ENCODE peak calls at places on chromosomes 1 and 21, in eight cellular contexts. One of them, this sample, is unnamed.
A peak's percentile ranks its signal among the peaks of the same experiment; 100 is the strongest.

GRCh38 chr1:219917851-219918466 is 10.4 kb downstream of the SLC30A10 start:
- DNase-seq in ovary: no peak
- DNase-seq in K562: no peak
- DNase-seq in suprapubic skin: no peak
- DNase-seq in stomach: no peak
- DNase-seq in tibial nerve: no peak
- DNase-seq in GM12878: no peak
- DNase-seq in upper lobe of left lung: no peak
- DNase-seq in this sample: no peak

GRCh38 chr21:25568230-25568629 is 39.1 kb downstream of the MRPL39 start:
- DNase-seq in ovary: peak; percentile 33
- DNase-seq in K562: no peak
- DNase-seq in suprapubic skin: no peak
- DNase-seq in stomach: no peak
- DNase-seq in tibial nerve: no peak
- DNase-seq in GM12878: no peak
- DNase-seq in upper lobe of left lung: peak; percentile 43
- DNase-seq in this sample: peak; percentile 77

GRCh38 chr1:245999697-246000637 is 507.1 kb downstream of the SMYD3 start:
- DNase-seq in ovary: no peak
- DNase-seq in K562: no peak
- DNase-seq in suprapubic skin: no peak
- DNase-seq in stomach: no peak
- DNase-seq in tibial nerve: no peak
- DNase-seq in GM12878: peak; percentile 44
- DNase-seq in upper lobe of left lung: no peak
- DNase-seq in this sample: no peak

GRCh38 chr1:183022202-183023145 is 746 bp upstream of the LAMC1 start:
- DNase-seq in ovary: peak; percentile 87
- DNase-seq in K562: peak; percentile 21
- DNase-seq in suprapubic skin: peak; percentile 92
- DNase-seq in stomach: peak; percentile 82
- DNase-seq in tibial nerve: peak; percentile 77
- DNase-seq in GM12878: peak; percentile 49
- DNase-seq in upper lobe of left lung: peak; percentile 84
- DNase-seq in this sample: peak; percentile 97

GRCh38 chr1:202159534-202160371 is 649 bp downstream of the PTPN7 start:
- DNase-seq in ovary: no peak
- DNase-seq in K562: peak; percentile 63
- DNase-seq in suprapubic skin: no peak
- DNase-seq in stomach: no peak
- DNase-seq in tibial nerve: no peak
- DNase-seq in GM12878: no peak
- DNase-seq in upper lobe of left lung: peak; percentile 56
- DNase-seq in this sample: no peak

GRCh38 chr1:38117444-38117887 is 70.9 kb upstream of the POU3F1 start:
- DNase-seq in ovary: no peak
- DNase-seq in K562: no peak
- DNase-seq in suprapubic skin: peak; percentile 79
- DNase-seq in stomach: no peak
- DNase-seq in tibial nerve: no peak
- DNase-seq in GM12878: no peak
- DNase-seq in upper lobe of left lung: no peak
- DNase-seq in this sample: no peak

GRCh38 chr1:30855686-30856259 is 52.8 kb downstream of the SDC3 start:
- DNase-seq in ovary: no peak
- DNase-seq in K562: no peak
- DNase-seq in suprapubic skin: no peak
- DNase-seq in stomach: no peak
- DNase-seq in tibial nerve: no peak
- DNase-seq in GM12878: no peak
- DNase-seq in upper lobe of left lung: no peak
- DNase-seq in this sample: no peak

GRCh38 chr1:65762081-65762862 is 30.4 kb upstream of the PDE4B start:
- DNase-seq in ovary: no peak
- DNase-seq in K562: no peak
- DNase-seq in suprapubic skin: no peak
- DNase-seq in stomach: no peak
- DNase-seq in tibial nerve: no peak
- DNase-seq in GM12878: no peak
- DNase-seq in upper lobe of left lung: no peak
- DNase-seq in this sample: no peak

GRCh38 chr1:173580081-173580480 is 22.8 kb downstream of the SLC9C2 start:
- DNase-seq in ovary: no peak
- DNase-seq in K562: no peak
- DNase-seq in suprapubic skin: no peak
- DNase-seq in stomach: no peak
- DNase-seq in tibial nerve: no peak
- DNase-seq in GM12878: no peak
- DNase-seq in upper lobe of left lung: no peak
- DNase-seq in this sample: no peak

GRCh38 chr1:235073968-235074334 is 54.7 kb downstream of the TOMM20 start:
- DNase-seq in ovary: no peak
- DNase-seq in K562: no peak
- DNase-seq in suprapubic skin: peak; percentile 78
- DNase-seq in stomach: peak; percentile 87
- DNase-seq in tibial nerve: no peak
- DNase-seq in GM12878: no peak
- DNase-seq in upper lobe of left lung: peak; percentile 75
- DNase-seq in this sample: no peak

GRCh38 chr1:208807446-208808117 is 563.4 kb upstream of the PLXNA2 start:
- DNase-seq in ovary: no peak
- DNase-seq in K562: no peak
- DNase-seq in suprapubic skin: no peak
- DNase-seq in stomach: no peak
- DNase-seq in tibial nerve: no peak
- DNase-seq in GM12878: no peak
- DNase-seq in upper lobe of left lung: no peak
- DNase-seq in this sample: no peak

GRCh38 chr1:109373051-109373593 is 24.6 kb downstream of the SORT1 start:
- DNase-seq in ovary: no peak
- DNase-seq in K562: no peak
- DNase-seq in suprapubic skin: no peak
- DNase-seq in stomach: no peak
- DNase-seq in tibial nerve: no peak
- DNase-seq in GM12878: no peak
- DNase-seq in upper lobe of left lung: peak; percentile 39
- DNase-seq in this sample: no peak

GRCh38 chr1:86516366-86516765 is 30.5 kb upstream of the CLCA4 start:
- DNase-seq in ovary: no peak
- DNase-seq in K562: no peak
- DNase-seq in suprapubic skin: no peak
- DNase-seq in stomach: no peak
- DNase-seq in tibial nerve: no peak
- DNase-seq in GM12878: no peak
- DNase-seq in upper lobe of left lung: no peak
- DNase-seq in this sample: no peak

GRCh38 chr1:15288173-15288926 is 41.3 kb downstream of the FHAD1 start:
- DNase-seq in ovary: no peak
- DNase-seq in K562: no peak
- DNase-seq in suprapubic skin: no peak
- DNase-seq in stomach: no peak
- DNase-seq in tibial nerve: no peak
- DNase-seq in GM12878: no peak
- DNase-seq in upper lobe of left lung: no peak
- DNase-seq in this sample: no peak

GRCh38 chr1:232704694-232705680 is 75.1 kb upstream of the SIPA1L2 start:
- DNase-seq in ovary: no peak
- DNase-seq in K562: no peak
- DNase-seq in suprapubic skin: peak; percentile 75
- DNase-seq in stomach: peak; percentile 39
- DNase-seq in tibial nerve: peak; percentile 20
- DNase-seq in GM12878: no peak
- DNase-seq in upper lobe of left lung: peak; percentile 68
- DNase-seq in this sample: peak; percentile 88

GRCh38 chr1:112296908-112297307 is 99.1 kb upstream of the CTTNBP2NL start:
- DNase-seq in ovary: no peak
- DNase-seq in K562: no peak
- DNase-seq in suprapubic skin: no peak
- DNase-seq in stomach: no peak
- DNase-seq in tibial nerve: no peak
- DNase-seq in GM12878: no peak
- DNase-seq in upper lobe of left lung: peak; percentile 68
- DNase-seq in this sample: no peak

GRCh38 chr1:171901245-171901644 is 59.9 kb downstream of the DNM3 start:
- DNase-seq in ovary: no peak
- DNase-seq in K562: no peak
- DNase-seq in suprapubic skin: no peak
- DNase-seq in stomach: no peak
- DNase-seq in tibial nerve: no peak
- DNase-seq in GM12878: no peak
- DNase-seq in upper lobe of left lung: no peak
- DNase-seq in this sample: no peak

GRCh38 chr1:206714331-206715058 is 29.8 kb downstream of the MAPKAPK2 start:
- DNase-seq in ovary: no peak
- DNase-seq in K562: no peak
- DNase-seq in suprapubic skin: no peak
- DNase-seq in stomach: no peak
- DNase-seq in tibial nerve: no peak
- DNase-seq in GM12878: no peak
- DNase-seq in upper lobe of left lung: no peak
- DNase-seq in this sample: peak; percentile 86

GRCh38 chr1:24849653-24850295 is 80.3 kb downstream of the RUNX3 start:
- DNase-seq in ovary: no peak
- DNase-seq in K562: no peak
- DNase-seq in suprapubic skin: no peak
- DNase-seq in stomach: peak; percentile 25
- DNase-seq in tibial nerve: no peak
- DNase-seq in GM12878: no peak
- DNase-seq in upper lobe of left lung: no peak
- DNase-seq in this sample: peak; percentile 61

DNA sequence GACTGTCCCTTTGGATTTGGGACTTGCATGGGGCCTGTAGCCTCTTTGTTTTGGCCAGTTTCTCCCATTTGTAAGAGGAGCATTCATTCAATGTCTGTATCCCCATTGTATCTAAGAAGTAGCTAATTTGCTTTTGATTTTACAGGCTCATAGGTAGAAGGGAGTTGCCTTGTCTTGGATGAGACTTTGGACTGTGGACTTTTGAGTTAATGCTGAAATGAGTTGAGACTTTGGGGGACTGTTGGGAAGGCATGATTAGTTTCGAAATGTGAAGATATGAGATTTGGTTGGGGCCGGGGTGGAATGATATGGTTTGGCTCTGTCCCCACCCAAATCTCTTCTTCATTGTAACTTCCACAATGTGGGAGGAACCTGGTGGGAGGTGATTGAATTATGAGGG is 151.7 kb downstream of the PRDM2 start:
- DNase-seq in ovary: no peak
- DNase-seq in K562: no peak
- DNase-seq in suprapubic skin: no peak
- DNase-seq in stomach: no peak
- DNase-seq in tibial nerve: no peak
- DNase-seq in GM12878: no peak
- DNase-seq in upper lobe of left lung: no peak
- DNase-seq in this sample: no peak
- H3K27ac ChIP-seq in ovary: no peak overlapping the region
- H3K27ac ChIP-seq in K562: no peak overlapping the region
- H3K27ac ChIP-seq in suprapubic skin: no peak overlapping the region
- H3K27ac ChIP-seq in stomach: no peak overlapping the region
- H3K27ac ChIP-seq in tibial nerve: no peak overlapping the region
- H3K27ac ChIP-seq in GM12878: no peak overlapping the region
- H3K27ac ChIP-seq in upper lobe of left lung: no peak overlapping the region
- H3K27ac ChIP-seq in this sample: no peak overlapping the region

DNA sequence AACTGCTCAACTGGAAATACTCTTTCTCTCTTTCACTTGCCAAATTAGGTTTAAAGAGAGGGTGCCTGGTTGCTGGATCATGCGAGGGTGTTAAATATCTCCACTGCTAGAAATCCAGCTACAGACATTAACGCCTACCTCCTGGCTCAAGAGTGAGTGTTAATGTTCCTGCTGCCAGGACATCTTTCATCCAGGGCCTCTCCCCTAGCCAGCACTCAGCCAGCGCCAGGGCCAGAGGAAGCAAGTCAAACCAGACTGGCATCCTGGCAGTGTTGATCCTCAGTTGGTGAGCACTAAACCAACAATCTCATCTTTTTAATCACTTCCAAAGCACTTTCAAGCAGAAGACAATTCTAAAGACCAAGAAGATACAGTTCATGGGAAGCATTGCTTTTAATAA is 92.9 kb upstream of the BARHL2 start:
- DNase-seq in ovary: no peak
- DNase-seq in K562: no peak
- DNase-seq in suprapubic skin: no peak
- DNase-seq in stomach: no peak
- DNase-seq in tibial nerve: no peak
- DNase-seq in GM12878: no peak
- DNase-seq in upper lobe of left lung: no peak
- DNase-seq in this sample: no peak
- TF ChIP-seq EP300 in ovary: no peak
- TF ChIP-seq EP300 in K562: no peak
- TF ChIP-seq EP300 in suprapubic skin: no peak
- TF ChIP-seq EP300 in stomach: no peak
- TF ChIP-seq EP300 in tibial nerve: no peak
- TF ChIP-seq EP300 in GM12878: no peak
- TF ChIP-seq EP300 in upper lobe of left lung: no peak
- TF ChIP-seq EP300 in this sample: no peak

GRCh38 chr21:34522284-34522683 is 10.3 kb upstream of the KCNE1 start:
- DNase-seq in ovary: no peak
- DNase-seq in K562: no peak
- DNase-seq in suprapubic skin: no peak
- DNase-seq in stomach: no peak
- DNase-seq in tibial nerve: no peak
- DNase-seq in GM12878: no peak
- DNase-seq in upper lobe of left lung: no peak
- DNase-seq in this sample: no peak
- H3K27ac ChIP-seq in ovary: no peak overlapping the region
- H3K27ac ChIP-seq in K562: no peak overlapping the region
- H3K27ac ChIP-seq in suprapubic skin: no peak overlapping the region
- H3K27ac ChIP-seq in stomach: peak overlapping the region; percentile 90
- H3K27ac ChIP-seq in tibial nerve: peak overlapping the region; percentile 90
- H3K27ac ChIP-seq in GM12878: no peak overlapping the region
- H3K27ac ChIP-seq in upper lobe of left lung: peak overlapping the region; percentile 77
- H3K27ac ChIP-seq in this sample: peak overlapping the region; percentile 51

DNA sequence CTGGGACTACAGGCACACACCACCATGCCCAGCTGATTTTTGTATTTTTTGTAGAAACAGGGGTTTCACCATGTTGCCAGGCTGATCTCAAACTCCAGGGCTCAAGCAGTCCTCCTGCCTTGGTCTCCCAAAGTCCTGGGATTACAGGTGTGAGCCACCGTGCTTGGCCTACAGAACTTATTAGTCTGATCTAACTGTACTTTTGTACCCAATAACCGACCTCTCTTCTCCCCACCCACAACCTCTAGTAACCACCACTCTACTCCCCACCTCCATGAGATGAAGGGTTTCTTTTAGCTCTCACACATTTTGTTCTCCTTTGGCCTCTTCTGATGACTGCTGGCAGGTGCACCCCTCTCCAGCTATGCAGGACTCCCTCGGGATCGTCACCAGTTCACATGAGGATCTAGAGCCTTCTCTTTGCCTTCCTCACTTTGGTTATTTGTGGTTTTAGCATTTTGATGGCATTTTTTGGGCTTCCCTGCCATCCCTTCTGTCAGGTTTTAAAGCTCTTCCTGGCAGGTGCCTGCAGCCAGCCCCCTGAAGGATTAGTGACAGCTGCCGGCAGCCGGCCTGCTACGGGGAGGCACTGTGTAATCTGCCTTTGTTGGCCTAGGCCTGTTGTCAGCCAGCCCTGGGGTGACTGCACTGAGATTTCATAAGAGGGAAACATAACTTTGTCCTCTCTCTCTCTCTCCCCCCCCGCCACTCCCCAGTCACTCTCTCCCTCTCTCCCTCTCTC is 99.8 kb upstream of the ATP1A1 start:
- DNase-seq in ovary: no peak
- DNase-seq in K562: no peak
- DNase-seq in suprapubic skin: no peak
- DNase-seq in stomach: no peak
- DNase-seq in tibial nerve: no peak
- DNase-seq in GM12878: no peak
- DNase-seq in upper lobe of left lung: no peak
- DNase-seq in this sample: no peak
- TF ChIP-seq EP300 in ovary: no peak
- TF ChIP-seq EP300 in K562: no peak
- TF ChIP-seq EP300 in suprapubic skin: no peak
- TF ChIP-seq EP300 in stomach: no peak
- TF ChIP-seq EP300 in tibial nerve: no peak
- TF ChIP-seq EP300 in GM12878: no peak
- TF ChIP-seq EP300 in upper lobe of left lung: no peak
- TF ChIP-seq EP300 in this sample: no peak